ENCODE peak calls at places on chromosomes 7 and 10, in six cellular contexts. I is A549; S is LNCaP clone FGC; X is activated CD4-positive, CD25-positive, alpha-beta regulatory T cell; D is CD8-positive, alpha-beta T cell; O is activated T-cell treated with anti-CD3 and anti-CD28 coated beads for 48 hours. W is an unnamed sample.

GRCh38 chr10:81095238-81095637 is 557.5 kb downstream of the SH2D4B start:
- DNase-seq in I (no peak), S (no peak), X (no peak), D (no peak), O (no peak), W (no peak)

GRCh38 chr10:68861253-68861652 is 33.9 kb downstream of the STOX1 start:
- DNase-seq in I (no peak), S (no peak), X (no peak), D (no peak), O (no peak), W (no peak)

GRCh38 chr10:24965051-24965450 is 12.6 kb upstream of the PRTFDC1 start:
- DNase-seq in I (no peak), S (no peak), X (no peak), D (no peak), O (no peak), W (no peak)

GRCh38 chr7:145106001-145106400 is 270.1 kb upstream of the TPK1 start:
- DNase-seq in I (no peak), S (no peak), X (no peak), D (no peak), O (no peak), W (no peak)

GRCh38 chr7:42460948-42461347 is 223.9 kb upstream of the GLI3 start:
- DNase-seq in I (no peak), S (no peak), X (no peak), D (no peak), O (no peak), W (no peak)

GRCh38 chr7:21749318-21749717 is 196.4 kb downstream of the CDCA7L start:
- DNase-seq in I (no peak), S (no peak), X (no peak), D (no peak), O (no peak), W (no peak)

GRCh38 chr7:99498546-99498944 is 1.5 kb downstream of the ZNF394 start:
- DNase-seq in I (no peak), S (no peak), X (no peak), D (no peak), O (no peak), W (no peak)

GRCh38 chr10:79192677-79193003 is 123.9 kb downstream of the ZMIZ1 start:
- DNase-seq in I (no peak), S (no peak), X (no peak), D (no peak), O (no peak), W (no peak)

GRCh38 chr10:24550680-24551079 is 173.0 kb downstream of the ARHGAP21 start:
- DNase-seq in I (no peak), S (no peak), X (no peak), D (no peak), O (no peak), W (no peak)

GRCh38 chr10:3136763-3137611 is 35.6 kb downstream of the PITRM1 start:
- DNase-seq in I (no peak), S (no peak), X (no peak), D (no peak), O (no peak), W (no peak)

GRCh38 chr10:31321396-31321941 is 2.5 kb downstream of the ZEB1 start:
- DNase-seq in I (no peak), S (no peak), X (no peak), D (peak), O (no peak), W (no peak)

GRCh38 chr10:100567249-100567648 is 31.5 kb downstream of the HIF1AN start:
- DNase-seq in I (no peak), S (no peak), X (no peak), D (no peak), O (no peak), W (no peak)

GRCh38 chr7:157320607-157320979 is 16.2 kb upstream of the DNAJB6 start:
- DNase-seq in I (no peak), S (no peak), X (no peak), D (no peak), O (no peak), W (no peak)

GRCh38 chr10:79400567-79401004 is 44.8 kb downstream of the ZCCHC24 start:
- DNase-seq in I (peak), S (no peak), X (peak), D (peak), O (peak), W (peak)

GRCh38 chr7:135372222-135372621 is 137.7 kb downstream of the CNOT4 start:
- DNase-seq in I (no peak), S (no peak), X (no peak), D (no peak), O (no peak), W (no peak)

GRCh38 chr7:49580000-49580399 is 193.4 kb upstream of the VWC2 start:
- DNase-seq in I (no peak), S (no peak), X (no peak), D (no peak), O (no peak), W (no peak)

GRCh38 chr7:80277434-80278427 is 143.1 kb downstream of the GNAI1 start:
- DNase-seq in I (peak), S (peak), X (no peak), D (no peak), O (no peak), W (no peak)

GRCh38 chr10:79159785-79160184 is 91.0 kb downstream of the ZMIZ1 start:
- DNase-seq in I (no peak), S (no peak), X (no peak), D (no peak), O (no peak), W (no peak)

W was measured in GDM1.